ENCODE peak calls at places on chromosomes 5 and 9, in nine cellular contexts. H, D, F, N, U, Q, T, X and R are unnamed samples.

GRCh38 chr5:132747693-132748440 is 641 bp downstream of the CCNI2 start:
- DNase-seq in H (no peak), Q (no peak), X (no peak), N (peak), T (peak), F (no peak), D (no peak), U (no peak), R (peak)

GRCh38 chr9:116809656-116810055 is 122.6 kb downstream of the TRIM32 start:
- DNase-seq in N (no peak), H (no peak), X (no peak), U (no peak), T (no peak), Q (no peak), F (no peak), D (no peak), R (no peak)

GRCh38 chr9:81758123-81758797 is 68.9 kb upstream of the TLE1 start:
- DNase-seq in F (no peak), U (no peak), Q (no peak), X (no peak), H (no peak), N (no peak), D (no peak), T (no peak), R (no peak)

GRCh38 chr9:91920846-91921350 is 29.1 kb downstream of the ROR2 start:
- DNase-seq in F (no peak), N (no peak), U (no peak), X (peak), Q (no peak), T (no peak), D (no peak), H (no peak), R (no peak)

GRCh38 chr5:161030219-161030618 is 178.2 kb upstream of the ATP10B start:
- DNase-seq in H (no peak), D (no peak), Q (no peak), T (no peak), U (no peak), X (no peak), F (no peak), N (no peak), R (no peak)

GRCh38 chr5:60382761-60383160 is 317.2 kb downstream of the DEPDC1B start:
- DNase-seq in U (no peak), H (peak), Q (peak), N (no peak), T (no peak), X (no peak), F (no peak), D (no peak), R (no peak)

GRCh38 chr5:148912714-148913398 is 86.4 kb downstream of the ADRB2 start:
- DNase-seq in F (no peak), U (no peak), D (no peak), Q (no peak), X (no peak), H (peak), N (no peak), T (no peak), R (no peak)

GRCh38 chr5:136703706-136704105 is 338.4 kb upstream of the TRPC7 start:
- DNase-seq in T (no peak), F (no peak), N (no peak), Q (no peak), H (no peak), X (no peak), U (no peak), D (no peak), R (no peak)

GRCh38 chr5:96692436-96692835 is 30.3 kb downstream of the CAST start:
- DNase-seq in U (no peak), X (no peak), D (no peak), Q (no peak), N (no peak), F (no peak), H (peak), T (no peak), R (no peak)

GRCh38 chr9:15096959-15097358 is 186.7 kb upstream of the FREM1 start:
- DNase-seq in X (no peak), D (no peak), F (no peak), U (no peak), H (no peak), T (no peak), N (no peak), Q (no peak), R (no peak)

GRCh38 chr5:24381861-24382460 is 262.8 kb downstream of the CDH10 start:
- DNase-seq in D (no peak), T (no peak), U (no peak), H (no peak), X (no peak), F (no peak), N (no peak), Q (no peak), R (no peak)

GRCh38 chr5:154690488-154690887 is 64.7 kb upstream of the LARP1 start:
- DNase-seq in D (no peak), T (no peak), U (no peak), N (no peak), X (no peak), F (no peak), Q (no peak), H (no peak), R (no peak)

GRCh38 chr9:94922691-94923107 is 196.2 kb downstream of the AOPEP start:
- DNase-seq in N (no peak), Q (no peak), F (no peak), X (peak), T (no peak), H (peak), D (peak), U (no peak), R (no peak)

GRCh38 chr5:176740702-176741565 is 69.4 kb upstream of the UNC5A start:
- DNase-seq in F (no peak), X (peak), N (no peak), T (no peak), H (no peak), Q (no peak), U (peak), D (no peak), R (no peak)

GRCh38 chr5:16574789-16575785 is 41.7 kb downstream of the RETREG1 start:
- DNase-seq in U (no peak), T (no peak), Q (no peak), F (no peak), D (peak), X (no peak), H (peak), N (no peak), R (no peak)

GRCh38 chr5:178284095-178284675 is 51.6 kb upstream of the PHYKPL start:
- DNase-seq in X (no peak), D (no peak), Q (no peak), T (no peak), U (no peak), N (no peak), H (peak), F (no peak), R (no peak)

GRCh38 chr5:10987881-10988504 is 227.0 kb upstream of the DAP start:
- DNase-seq in U (peak), X (no peak), F (no peak), Q (no peak), T (peak), N (peak), D (no peak), H (peak), R (peak)

GRCh38 chr5:68041293-68041692 is 174.3 kb upstream of the PIK3R1 start:
- DNase-seq in N (no peak), X (no peak), T (no peak), Q (peak), D (no peak), H (no peak), U (no peak), F (no peak), R (no peak)

GRCh38 chr9:136182422-136182790 is 22.5 kb downstream of the LHX3 start:
- DNase-seq in D (no peak), Q (no peak), T (no peak), H (no peak), F (no peak), N (no peak), U (no peak), X (no peak), R (no peak)

GRCh38 chr5:154315196-154315595 is 124.7 kb downstream of the GALNT10 start:
- DNase-seq in H (no peak), F (no peak), U (no peak), X (no peak), T (no peak), N (no peak), Q (no peak), D (no peak), R (no peak)

GRCh38 chr5:181164076-181164952 is 16.9 kb downstream of the OR2V2 start:
- DNase-seq in D (no peak), X (no peak), N (no peak), H (peak), F (no peak), T (no peak), U (no peak), Q (no peak), R (no peak)

GRCh38 chr9:115601456-115601855 is 483.5 kb upstream of the TNC start:
- DNase-seq in T (no peak), U (no peak), Q (no peak), N (no peak), X (no peak), F (no peak), D (no peak), H (no peak), R (no peak)

GRCh38 chr9:93223241-93224180 is 39.6 kb downstream of the WNK2 start:
- DNase-seq in T (no peak), X (no peak), N (no peak), Q (no peak), U (no peak), F (no peak), H (peak), D (no peak), R (no peak)

GRCh38 chr5:59099270-59099994 is 516.6 kb downstream of the RAB3C start:
- DNase-seq in D (no peak), N (peak), U (no peak), Q (no peak), F (no peak), H (peak), X (no peak), T (peak), R (no peak)

GRCh38 chr9:118896356-118897000 is 472.8 kb downstream of the BRINP1 start:
- DNase-seq in U (no peak), Q (no peak), F (no peak), T (no peak), D (no peak), H (no peak), X (no peak), N (no peak), R (no peak)

GRCh38 chr9:108743426-108743825 is 112.4 kb downstream of the ACTL7B start:
- DNase-seq in F (no peak), D (no peak), N (no peak), H (no peak), U (no peak), X (no peak), Q (no peak), T (no peak), R (no peak)

GRCh38 chr5:35213608-35214007 is 16.7 kb downstream of the PRLR start:
- DNase-seq in D (no peak), Q (no peak), X (no peak), T (no peak), H (peak), U (no peak), N (no peak), F (no peak), R (no peak)

GRCh38 chr9:70566066-70566465 is 151.6 kb upstream of the KLF9 start:
- DNase-seq in Q (no peak), X (no peak), D (no peak), T (no peak), U (no peak), F (no peak), H (peak), N (no peak), R (no peak)

GRCh38 chr5:161546463-161547301 is at the start of gene GABRB2:
- DNase-seq in X (peak), H (peak), D (no peak), T (no peak), U (peak), N (no peak), F (peak), Q (peak), R (peak)

GRCh38 chr5:32504923-32505596 is 60.5 kb upstream of the ZFR start:
- DNase-seq in X (peak), D (peak), N (no peak), U (no peak), F (peak), T (no peak), H (peak), Q (no peak), R (no peak)

GRCh38 chr5:86463339-86463738 is 154.4 kb upstream of the COX7C start:
- DNase-seq in N (no peak), D (no peak), X (no peak), H (no peak), F (no peak), Q (no peak), U (no peak), T (no peak), R (no peak)

GRCh38 chr5:107812570-107813141 is 141.9 kb upstream of the EFNA5 start:
- DNase-seq in T (no peak), Q (peak), H (peak), F (no peak), U (no peak), N (no peak), D (peak), X (no peak), R (no peak)

GRCh38 chr5:114858964-114859363 is 310.7 kb downstream of the TRIM36 start:
- DNase-seq in D (no peak), F (no peak), T (no peak), N (no peak), Q (no peak), U (no peak), X (no peak), H (no peak), R (no peak)

GRCh38 chr5:56527174-56527573 is 288.2 kb upstream of the MAP3K1 start:
- DNase-seq in D (no peak), T (no peak), U (no peak), H (no peak), F (no peak), X (no peak), N (no peak), Q (no peak), R (no peak)

GRCh38 chr5:157930710-157931109 is 71.8 kb upstream of the CLINT1 start:
- DNase-seq in D (no peak), X (no peak), F (no peak), T (no peak), Q (no peak), U (no peak), H (no peak), N (no peak), R (no peak)

GRCh38 chr5:143870871-143871632 is 59.1 kb downstream of the HMHB1 start:
- DNase-seq in X (no peak), F (no peak), N (no peak), U (no peak), T (no peak), H (no peak), D (no peak), Q (no peak), R (no peak)

GRCh38 chr9:130235558-130236435 is 29.8 kb upstream of the HMCN2 start:
- DNase-seq in Q (no peak), F (peak), N (peak), D (peak), T (peak), H (peak), U (no peak), X (peak), R (peak)

GRCh38 chr5:14234204-14234603 is 91.1 kb downstream of the TRIO start:
- DNase-seq in X (no peak), N (no peak), D (no peak), H (no peak), F (no peak), T (no peak), Q (no peak), U (no peak), R (no peak)

GRCh38 chr5:58207076-58207475 is 252.8 kb downstream of the PLK2 start:
- DNase-seq in F (no peak), H (no peak), X (no peak), U (no peak), D (no peak), N (no peak), T (no peak), Q (no peak), R (no peak)

DNA sequence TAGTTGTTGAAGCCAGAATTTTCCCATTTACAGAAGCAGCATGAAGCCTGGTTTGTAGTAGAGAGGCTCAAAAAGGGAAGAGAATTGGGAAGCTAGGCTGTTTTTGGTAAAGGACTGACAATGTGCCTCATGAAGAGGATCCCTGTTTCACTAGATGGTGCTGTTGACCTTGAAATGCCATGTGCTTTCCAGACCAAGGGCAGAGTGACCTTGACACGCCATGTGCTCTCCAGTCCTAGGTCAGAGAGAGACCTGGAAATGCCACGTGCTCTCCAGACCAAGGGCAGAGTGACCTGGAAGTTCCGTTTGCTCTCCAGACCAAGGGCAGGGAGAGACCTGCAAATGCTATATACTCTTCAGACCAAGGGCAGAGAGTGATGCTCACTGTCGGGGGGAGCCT is 32.0 kb downstream of the UNC13B start:
- DNase-seq in X (no peak), H (peak), Q (no peak), U (no peak), F (no peak), D (peak), T (no peak), N (no peak), R (no peak)
- TF ChIP-seq CTCF in X (no peak), H (peak), Q (no peak), U (no peak), F (no peak), D (peak), T (no peak), N (no peak), R (no peak)

GRCh38 chr5:170985486-170985885 is 123.7 kb downstream of the RANBP17 start:
- DNase-seq in U (no peak), X (no peak), T (no peak), H (peak), N (no peak), D (no peak), Q (no peak), F (no peak), R (no peak)

DNA sequence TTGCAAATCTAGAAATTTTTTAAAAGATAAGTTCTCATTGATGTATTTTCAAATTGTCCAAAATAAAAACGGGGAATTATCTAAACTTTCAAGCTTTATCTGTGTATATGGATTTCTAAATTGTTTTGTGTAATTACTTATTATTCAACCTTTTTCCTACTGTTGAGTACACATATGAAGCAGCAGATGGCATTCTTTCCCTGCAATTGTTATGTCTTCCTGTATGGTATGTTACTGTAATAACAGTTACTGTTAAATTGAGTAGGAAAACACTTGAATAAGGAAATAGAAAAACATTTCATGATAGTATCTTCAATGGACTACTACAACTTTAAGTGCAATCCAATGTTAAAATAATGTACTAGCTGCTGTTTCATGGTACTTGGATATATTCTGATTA is 124.8 kb downstream of the RANBP17 start:
- DNase-seq in F (no peak), H (peak), U (no peak), T (no peak), D (no peak), Q (no peak), X (no peak), N (no peak), R (no peak)
- TF ChIP-seq CTCF in F (no peak), H (no peak), U (peak), T (no peak), D (no peak), Q (no peak), X (no peak), N (no peak), R (no peak)

GRCh38 chr5:167587768-167588167 is 703.7 kb upstream of the WWC1 start:
- DNase-seq in T (no peak), N (no peak), H (peak), F (no peak), X (no peak), Q (no peak), D (no peak), U (no peak), R (peak)
- TF ChIP-seq CTCF in T (no peak), N (no peak), H (peak), F (peak), X (peak), Q (no peak), D (no peak), U (peak), R (peak)

DNA sequence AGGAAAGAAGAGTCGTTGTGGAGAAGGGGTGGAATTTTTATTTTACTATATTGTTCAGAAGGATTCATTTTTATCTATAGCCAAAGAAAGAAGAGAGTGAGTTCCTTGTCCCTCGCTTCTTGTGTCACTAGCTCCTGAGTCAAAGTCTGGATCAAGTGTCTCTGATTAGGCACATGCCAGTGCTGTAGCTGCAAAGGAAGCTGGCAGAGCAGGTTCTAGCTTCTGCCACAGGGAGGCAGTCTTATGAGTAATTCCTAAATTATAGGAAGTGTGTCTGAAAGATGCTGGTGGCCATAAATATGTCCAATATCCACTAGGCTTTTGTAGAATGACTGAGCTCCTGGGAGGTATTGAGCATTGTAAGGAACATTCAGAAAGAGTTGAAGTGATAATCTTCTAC is 84.7 kb downstream of the DOCK2 start:
- DNase-seq in U (no peak), D (no peak), Q (no peak), F (no peak), T (no peak), N (no peak), H (no peak), X (no peak), R (no peak)
- TF ChIP-seq CTCF in U (peak), D (no peak), Q (no peak), F (no peak), T (no peak), N (no peak), H (peak), X (no peak), R (no peak)

DNA sequence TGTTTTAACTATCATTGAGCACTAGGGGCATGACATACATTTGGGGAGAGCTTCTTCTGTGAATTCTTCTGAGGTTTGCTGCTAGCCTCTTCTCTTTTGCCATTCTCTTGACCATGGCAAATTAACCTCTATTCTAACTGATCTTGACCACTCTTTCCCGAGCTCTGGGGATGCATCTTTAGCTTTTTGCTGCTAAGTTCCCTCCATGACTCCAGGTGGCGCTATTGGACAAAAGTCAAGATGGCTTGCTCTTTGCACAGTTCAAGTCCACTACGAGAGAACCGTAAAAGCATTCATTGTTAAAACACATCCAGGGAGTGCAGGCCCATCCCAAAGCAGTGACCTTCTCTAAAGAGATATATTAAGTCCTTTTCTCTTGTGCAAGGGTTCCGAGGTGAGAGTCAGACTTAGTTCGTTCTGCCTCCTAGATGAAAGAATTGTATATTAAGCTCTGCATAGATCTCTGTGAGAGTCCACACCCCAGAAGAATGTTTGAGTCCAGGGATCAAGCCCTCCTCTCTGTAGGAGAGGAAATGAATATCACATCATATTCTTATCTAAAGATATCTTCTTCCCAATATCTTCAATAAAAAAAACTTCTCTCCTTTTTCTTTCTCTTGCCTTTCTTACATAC is 1152.9 kb upstream of the CDH6 start:
- DNase-seq in T (no peak), Q (no peak), U (no peak), X (no peak), N (no peak), H (peak), F (no peak), D (no peak), R (peak)
- TF ChIP-seq CTCF in T (no peak), Q (peak), U (peak), X (no peak), N (no peak), H (peak), F (peak), D (no peak), R (peak)